ENCODE peak calls at places on chromosomes 7 and 10, in nine cellular contexts. L is hepatocyte, T is GM23248, K is MM.1S, C is H1, I is HCT116, S is astrocyte, U is neural progenitor cell, H is K562. B is an unnamed sample.

GRCh38 chr10:43928425-43928968 is 279.8 kb upstream of the ZNF32 start:
- DNase-seq in L (no peak), T (no peak), K (no peak), C (no peak), I (no peak), S (no peak), U (no peak), H (no peak), B (no peak)

GRCh38 chr10:49138361-49138891 is 4.6 kb upstream of the FAM170B start:
- DNase-seq in L (peak), T (peak), K (no peak), C (no peak), I (no peak), S (peak), U (no peak), H (no peak), B (no peak)

GRCh38 chr10:92125169-92125543 is 165.7 kb downstream of the CPEB3 start:
- DNase-seq in L (no peak), T (no peak), K (peak), C (no peak), I (no peak), S (no peak), U (no peak), H (no peak), B (no peak)

GRCh38 chr7:69659964-69660363 is 61.7 kb downstream of the AUTS2 start:
- DNase-seq in L (no peak), T (peak), K (no peak), C (no peak), I (no peak), S (peak), U (peak), H (no peak), B (no peak)

GRCh38 chr7:138935438-138936079 is 45.6 kb downstream of the KIAA1549 start:
- DNase-seq in L (peak), T (peak), K (no peak), C (no peak), I (peak), S (peak), U (peak), H (peak), B (peak)

GRCh38 chr7:93307131-93307660 is 75.0 kb downstream of the VPS50 start:
- DNase-seq in L (no peak), T (peak), K (no peak), C (no peak), I (no peak), S (peak), U (no peak), H (peak), B (no peak)

GRCh38 chr7:368651-369475 is 78.9 kb downstream of the FOXL3 start:
- DNase-seq in L (no peak), T (no peak), K (no peak), C (no peak), I (no peak), S (no peak), U (no peak), H (no peak), B (peak)

GRCh38 chr7:71735961-71736556 is 604.1 kb downstream of the GALNT17 start:
- DNase-seq in L (peak), T (peak), K (peak), C (peak), I (peak), S (peak), U (peak), H (peak), B (no peak)

GRCh38 chr7:101743241-101743994 is 74.0 kb upstream of the CUX1 start:
- DNase-seq in L (peak), T (peak), K (peak), C (peak), I (no peak), S (peak), U (peak), H (peak), B (no peak)

GRCh38 chr10:125441151-125441550 is 241.8 kb downstream of the TEX36 start:
- DNase-seq in L (no peak), T (peak), K (no peak), C (no peak), I (no peak), S (no peak), U (no peak), H (no peak), B (no peak)

GRCh38 chr10:127916826-127917225 is 9.9 kb downstream of the PTPRE start:
- DNase-seq in L (no peak), T (no peak), K (no peak), C (no peak), I (no peak), S (no peak), U (no peak), H (no peak), B (no peak)

GRCh38 chr10:74056081-74056818 is 58.3 kb downstream of the VCL start:
- DNase-seq in L (no peak), T (peak), K (no peak), C (no peak), I (peak), S (peak), U (no peak), H (peak), B (no peak)

GRCh38 chr7:94040254-94040653 is 36.1 kb upstream of the BET1 start:
- DNase-seq in L (peak), T (no peak), K (no peak), C (no peak), I (no peak), S (no peak), U (peak), H (peak), B (no peak)

GRCh38 chr10:88983206-88983605 is 7.4 kb upstream of the FAS start:
- DNase-seq in L (no peak), T (no peak), K (no peak), C (no peak), I (no peak), S (peak), U (no peak), H (no peak), B (no peak)

GRCh38 chr10:100738055-100738827 is 7.1 kb upstream of the PAX2 start:
- DNase-seq in L (no peak), T (no peak), K (no peak), C (no peak), I (no peak), S (no peak), U (no peak), H (no peak), B (no peak)

GRCh38 chr10:100740476-100741341 is 4.7 kb upstream of the PAX2 start:
- DNase-seq in L (no peak), T (no peak), K (no peak), C (no peak), I (no peak), S (no peak), U (peak), H (no peak), B (no peak)

GRCh38 chr10:100737359-100738054 is 7.9 kb upstream of the PAX2 start:
- DNase-seq in L (no peak), T (no peak), K (no peak), C (no peak), I (no peak), S (no peak), U (peak), H (no peak), B (no peak)

GRCh38 chr10:100741386-100742066 is 3.9 kb upstream of the PAX2 start:
- DNase-seq in L (no peak), T (no peak), K (no peak), C (no peak), I (no peak), S (no peak), U (peak), H (no peak), B (no peak)

GRCh38 chr10:100739516-100740368 is 5.6 kb upstream of the PAX2 start:
- DNase-seq in L (peak), T (no peak), K (no peak), C (no peak), I (no peak), S (no peak), U (peak), H (no peak), B (no peak)
- TF ChIP-seq EZH2 in L (peak), T (peak), K (no peak), C (peak), I (no peak), S (peak), U (peak), H (no peak), B (peak)

GRCh38 chr10:77637474-77637985 is at the start of gene KCNMA1:
- DNase-seq in L (peak), T (peak), K (peak), C (no peak), I (no peak), S (no peak), U (peak), H (no peak), B (no peak)

GRCh38 chr10:77637986-77638765 is 568 bp upstream of the KCNMA1 start:
- DNase-seq in L (peak), T (peak), K (no peak), C (no peak), I (no peak), S (peak), U (peak), H (no peak), B (no peak)

GRCh38 chr10:77636286-77636966 is 1.2 kb downstream of the KCNMA1 start:
- DNase-seq in L (no peak), T (peak), K (no peak), C (no peak), I (no peak), S (no peak), U (peak), H (no peak), B (no peak)

GRCh38 chr10:77635402-77636227 is 2.0 kb downstream of the KCNMA1 start:
- DNase-seq in L (no peak), T (no peak), K (no peak), C (no peak), I (no peak), S (no peak), U (peak), H (no peak), B (no peak)

DNA sequence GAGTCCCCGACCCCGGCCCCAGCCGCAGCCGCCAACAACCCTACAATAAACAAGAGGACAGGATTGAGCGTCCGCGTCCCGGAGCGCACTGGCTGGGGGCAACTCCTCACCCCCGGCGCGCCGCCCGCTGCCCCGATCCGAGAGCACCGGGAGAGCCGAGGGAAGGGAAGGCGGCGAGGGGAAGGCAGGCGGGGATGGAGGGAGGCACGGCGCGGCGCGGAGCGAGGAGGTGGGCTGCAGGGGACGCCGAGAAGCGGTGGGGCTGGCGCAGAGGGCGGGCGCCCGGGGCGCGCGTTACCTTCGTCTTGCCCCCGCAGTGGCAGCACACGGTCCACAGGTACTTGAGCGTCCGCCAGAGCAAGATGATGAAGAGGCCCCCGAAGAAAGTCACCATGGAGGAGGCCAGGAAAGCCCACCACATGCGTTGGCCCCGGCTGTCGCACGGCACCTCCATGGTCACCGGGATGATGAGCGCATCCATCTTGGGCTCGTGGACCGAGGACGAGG is 588 bp downstream of the KCNMA1 start:
- DNase-seq in L (no peak), T (peak), K (no peak), C (no peak), I (no peak), S (no peak), U (peak), H (no peak), B (no peak)
- TF ChIP-seq EZH2 in L (peak), T (no peak), K (no peak), C (peak), I (no peak), S (no peak), U (peak), H (no peak), B (no peak)

GRCh38 chr10:78044699-78045098 is 11.0 kb downstream of the RPS24 start:
- DNase-seq in L (no peak), T (peak), K (no peak), C (no peak), I (no peak), S (no peak), U (no peak), H (no peak), B (no peak)
- TF ChIP-seq EZH2 in L (no peak), T (no peak), K (no peak), C (no peak), I (no peak), S (no peak), U (no peak), H (no peak), B (no peak)

GRCh38 chr7:96991850-96992623 is 13.3 kb upstream of the DLX6 start:
- DNase-seq in L (no peak), T (no peak), K (no peak), C (no peak), I (no peak), S (no peak), U (peak), H (no peak), B (no peak)
- TF ChIP-seq EZH2 in L (peak), T (peak), K (no peak), C (peak), I (no peak), S (peak), U (peak), H (no peak), B (peak)

DNA sequence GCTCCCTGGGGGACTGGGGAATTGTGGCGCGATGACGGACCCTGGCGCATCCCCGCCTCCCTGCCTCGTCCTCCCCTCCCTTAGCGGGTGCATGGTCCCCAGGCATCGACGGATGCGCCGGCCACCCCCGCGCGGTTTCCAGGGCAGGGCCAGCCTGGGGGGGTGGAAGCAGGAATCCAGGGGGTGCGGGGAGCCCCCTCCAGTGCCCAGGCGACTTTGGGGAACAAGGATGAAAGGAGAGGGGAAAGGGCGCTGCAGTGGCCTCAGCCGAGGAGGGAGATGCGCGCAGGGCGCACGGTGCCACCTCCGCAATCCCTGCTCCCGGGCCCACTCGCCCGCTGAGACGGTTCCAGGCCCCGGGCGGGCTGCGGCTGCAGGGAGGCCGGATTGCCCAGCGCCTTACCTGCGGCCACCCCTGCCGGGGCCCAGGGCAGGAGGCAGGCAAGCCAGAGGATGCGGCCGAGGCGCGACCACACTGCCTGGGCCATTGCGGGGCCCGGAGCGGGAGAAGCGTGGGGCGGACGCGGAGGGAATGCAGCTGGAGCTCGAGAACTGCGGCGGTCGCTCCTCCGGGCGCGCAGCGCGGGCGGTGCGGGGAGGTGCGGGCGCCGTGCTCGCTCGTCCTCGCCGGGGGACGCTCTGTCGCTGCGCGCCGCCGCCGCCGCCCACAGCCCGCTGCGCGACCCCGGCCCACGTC is at the start of gene TMEM130:
- DNase-seq in L (no peak), T (peak), K (no peak), C (no peak), I (no peak), S (no peak), U (peak), H (no peak), B (no peak)
- TF ChIP-seq EZH2 in L (peak), T (peak), K (no peak), C (peak), I (no peak), S (no peak), U (peak), H (no peak), B (peak)

GRCh38 chr7:36985866-36986402 is 261.6 kb upstream of the AOAH start:
- DNase-seq in L (no peak), T (no peak), K (no peak), C (no peak), I (no peak), S (no peak), U (no peak), H (no peak), B (no peak)
- TF ChIP-seq EZH2 in L (no peak), T (no peak), K (no peak), C (no peak), I (no peak), S (no peak), U (no peak), H (no peak), B (no peak)

GRCh38 chr10:55630491-55631056 is 730.5 kb downstream of the ZWINT start:
- DNase-seq in L (peak), T (peak), K (no peak), C (no peak), I (no peak), S (no peak), U (peak), H (no peak), B (no peak)
- TF ChIP-seq EZH2 in L (no peak), T (no peak), K (no peak), C (peak), I (no peak), S (no peak), U (no peak), H (no peak), B (no peak)

GRCh38 chr7:27244488-27245123 is 2.0 kb downstream of the EVX1 start:
- DNase-seq in L (no peak), T (no peak), K (no peak), C (no peak), I (no peak), S (no peak), U (no peak), H (no peak), B (no peak)
- TF ChIP-seq EZH2 in L (no peak), T (no peak), K (no peak), C (no peak), I (no peak), S (no peak), U (no peak), H (no peak), B (peak)

GRCh38 chr7:155380221-155380861 is 77.6 kb upstream of the EN2 start:
- DNase-seq in L (peak), T (peak), K (peak), C (no peak), I (peak), S (peak), U (peak), H (peak), B (peak)
- TF ChIP-seq EZH2 in L (no peak), T (no peak), K (no peak), C (peak), I (no peak), S (peak), U (peak), H (peak), B (peak)